ENCODE peak calls at places on chromosome 4, in seven cellular contexts. P is neural progenitor cell, G is GM23248, J is IMR-90, N is MM.1S, W is fibroblast of lung, V is mammary epithelial cell. A is an unnamed sample.

GRCh38 chr4:2042207-2042946 is 16.8 kb upstream of the NAT8L start:
- DNase-seq in P (peak; percentile 70), G (peak; percentile 59), J (no peak), N (peak; percentile 38), W (no peak), V (no peak), A (peak; percentile 59)

GRCh38 chr4:184384056-184384809 is 90.1 kb downstream of the IRF2 start:
- DNase-seq in P (peak; percentile 27), G (peak; percentile 73), J (peak; percentile 96), N (peak; percentile 99), W (peak; percentile 96), V (peak; percentile 93), A (peak; percentile 80)

GRCh38 chr4:156294577-156294976 is 340.9 kb upstream of the CTSO start:
- DNase-seq in P (peak; percentile 42), G (peak; percentile 70), J (peak; percentile 87), N (peak; percentile 70), W (peak; percentile 96), V (peak; percentile 69), A (peak; percentile 58)

GRCh38 chr4:126701756-126702155 is 931.0 kb upstream of the INTU start:
- DNase-seq in P (no peak), G (peak; percentile 95), J (peak; percentile 81), N (no peak), W (peak; percentile 91), V (peak; percentile 42), A (no peak)

GRCh38 chr4:152380185-152380584 is 155.7 kb downstream of the FBXW7 start:
- DNase-seq in P (no peak), G (no peak), J (no peak), N (no peak), W (no peak), V (no peak), A (no peak)

GRCh38 chr4:1060121-1060520 is 48.7 kb downstream of the FGFRL1 start:
- DNase-seq in P (no peak), G (no peak), J (no peak), N (no peak), W (no peak), V (no peak), A (peak; percentile 21)

GRCh38 chr4:40055873-40056721 is 553 bp upstream of the N4BP2 start:
- DNase-seq in P (peak; percentile 82), G (peak; percentile 93), J (peak; percentile 83), N (peak; percentile 78), W (peak; percentile 93), V (peak; percentile 70), A (peak; percentile 74)

GRCh38 chr4:71270901-71271300 is 67.9 kb upstream of the SLC4A4 start:
- DNase-seq in P (peak; percentile 36), G (peak; percentile 47), J (peak; percentile 45), N (no peak), W (no peak), V (no peak), A (peak; percentile 80)

GRCh38 chr4:47804598-47804997 is 33.3 kb downstream of the CORIN start:
- DNase-seq in P (no peak), G (no peak), J (no peak), N (no peak), W (no peak), V (no peak), A (no peak)

GRCh38 chr4:23814606-23815005 is 75.2 kb downstream of the PPARGC1A start:
- DNase-seq in P (no peak), G (no peak), J (no peak), N (no peak), W (peak; percentile 35), V (no peak), A (no peak)

GRCh38 chr4:107034091-107034698 is 1.9 kb downstream of the DKK2 start:
- DNase-seq in P (peak; percentile 84), G (peak; percentile 74), J (no peak), N (no peak), W (peak; percentile 41), V (no peak), A (no peak)

GRCh38 chr4:88187766-88188165 is 29.3 kb upstream of the ABCG2 start:
- DNase-seq in P (no peak), G (no peak), J (peak; percentile 66), N (no peak), W (no peak), V (no peak), A (no peak)

GRCh38 chr4:121951570-121952110 is at the start of gene TRPC3:
- DNase-seq in P (peak; percentile 67), G (peak; percentile 58), J (peak; percentile 25), N (no peak), W (peak; percentile 33), V (peak; percentile 15), A (no peak)

GRCh38 chr4:20127626-20128025 is 124.1 kb upstream of the SLIT2 start:
- DNase-seq in P (no peak), G (peak; percentile 71), J (peak; percentile 70), N (no peak), W (peak; percentile 45), V (no peak), A (no peak)

GRCh38 chr4:151610229-151610628 is 150.6 kb downstream of the GATB start:
- DNase-seq in P (no peak), G (no peak), J (no peak), N (no peak), W (no peak), V (no peak), A (no peak)

GRCh38 chr4:144646523-144647094 is 653 bp downstream of the HHIP start:
- DNase-seq in P (peak; percentile 58), G (peak; percentile 33), J (no peak), N (no peak), W (peak; percentile 35), V (peak; percentile 30), A (no peak)

GRCh38 chr4:151284534-151285245 is 7.7 kb downstream of the PRSS48 start:
- DNase-seq in P (peak; percentile 37), G (no peak), J (no peak), N (no peak), W (no peak), V (no peak), A (no peak)

GRCh38 chr4:9949573-9949972 is 71.7 kb downstream of the SLC2A9 start:
- DNase-seq in P (peak; percentile 7), G (no peak), J (no peak), N (no peak), W (no peak), V (no peak), A (no peak)

GRCh38 chr4:8279321-8280157 is 10.0 kb downstream of the HTRA3 start:
- DNase-seq in P (no peak), G (no peak), J (no peak), N (no peak), W (no peak), V (no peak), A (no peak)

GRCh38 chr4:162510937-162511336 is 347.1 kb upstream of the FSTL5 start:
- DNase-seq in P (no peak), G (no peak), J (no peak), N (no peak), W (no peak), V (no peak), A (no peak)

GRCh38 chr4:105304085-105304484 is 157.4 kb downstream of the TET2 start:
- DNase-seq in P (no peak), G (no peak), J (no peak), N (no peak), W (no peak), V (no peak), A (no peak)

GRCh38 chr4:105305019-105305836 is 158.6 kb downstream of the TET2 start:
- DNase-seq in P (no peak), G (no peak), J (no peak), N (peak; percentile 10), W (no peak), V (no peak), A (no peak)

GRCh38 chr4:105306158-105306781 is 159.6 kb downstream of the TET2 start:
- DNase-seq in P (no peak), G (peak; percentile 2), J (no peak), N (peak; percentile 41), W (peak; percentile 13), V (peak; percentile 53), A (no peak)

GRCh38 chr4:105306820-105307219 is 160.1 kb downstream of the TET2 start:
- DNase-seq in P (no peak), G (no peak), J (no peak), N (no peak), W (no peak), V (no peak), A (no peak)
- H3K4me2 ChIP-seq in P (no peak overlapping the region), G (no peak overlapping the region), J (no peak overlapping the region), N (no peak overlapping the region), W (no peak overlapping the region), V (no peak overlapping the region), A (no peak overlapping the region)

GRCh38 chr4:176272799-176273198 is 3.8 kb upstream of the ASB5 start:
- DNase-seq in P (no peak), G (no peak), J (no peak), N (no peak), W (no peak), V (no peak), A (no peak)
- H2AFZ ChIP-seq in P (no peak overlapping the region), G (no peak overlapping the region), J (no peak overlapping the region), N (no peak overlapping the region), W (no peak overlapping the region), V (no peak overlapping the region), A (no peak overlapping the region)

GRCh38 chr4:150252741-150253140 is 174.5 kb downstream of the DCLK2 start:
- DNase-seq in P (no peak), G (no peak), J (no peak), N (no peak), W (no peak), V (no peak), A (no peak)

GRCh38 chr4:150253416-150253815 is 175.2 kb downstream of the DCLK2 start:
- DNase-seq in P (no peak), G (no peak), J (no peak), N (no peak), W (no peak), V (no peak), A (no peak)

GRCh38 chr4:150250998-150251651 is 172.9 kb downstream of the DCLK2 start:
- DNase-seq in P (no peak), G (no peak), J (no peak), N (no peak), W (no peak), V (no peak), A (no peak)

GRCh38 chr4:150251752-150252190 is 173.5 kb downstream of the DCLK2 start:
- DNase-seq in P (peak; percentile 45), G (no peak), J (no peak), N (no peak), W (no peak), V (no peak), A (no peak)

DNA sequence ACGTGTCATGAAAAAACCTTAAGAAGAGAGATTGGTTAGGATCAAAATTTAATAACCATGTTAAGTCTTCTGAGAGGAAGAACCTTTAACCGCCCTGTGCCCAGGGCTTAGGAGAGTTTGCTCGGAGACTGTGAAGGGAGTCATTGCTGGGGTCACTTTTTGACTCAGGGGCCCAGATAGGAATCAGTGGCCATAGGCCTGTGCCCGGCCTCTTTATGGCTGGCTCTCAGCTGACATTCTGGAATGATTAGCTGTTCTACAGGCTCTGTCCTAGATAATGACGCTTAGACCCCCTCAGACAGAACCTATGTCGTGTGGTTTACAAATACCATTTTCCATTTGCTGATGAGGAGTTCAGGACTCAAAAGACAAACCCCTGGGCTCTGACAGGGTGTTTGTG is 174.1 kb downstream of the DCLK2 start:
- DNase-seq in P (no peak), G (no peak), J (no peak), N (no peak), W (no peak), V (no peak), A (no peak)
- H3K4me2 ChIP-seq in P (no peak overlapping the region), G (no peak overlapping the region), J (no peak overlapping the region), N (no peak overlapping the region), W (no peak overlapping the region), V (no peak overlapping the region), A (no peak overlapping the region)

DNA sequence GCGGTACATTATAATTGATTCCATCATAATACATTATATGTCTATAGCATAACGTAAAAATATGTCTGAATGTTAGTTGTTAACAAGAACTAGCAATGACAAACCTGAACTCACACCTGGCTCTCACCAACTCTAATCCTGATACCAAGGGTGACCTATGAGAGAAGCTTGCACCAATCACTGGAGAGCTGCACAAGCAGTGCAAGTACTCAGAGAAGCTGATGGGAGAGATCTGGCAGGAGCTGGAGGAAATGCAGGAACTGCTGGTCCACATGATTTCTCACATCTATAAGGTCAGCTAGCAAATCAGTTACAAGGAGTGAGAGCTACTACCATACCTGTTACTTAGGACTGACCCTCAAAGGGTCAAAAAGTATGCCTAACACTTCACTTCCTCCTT is 74.8 kb downstream of the RAB28 start:
- DNase-seq in P (no peak), G (no peak), J (no peak), N (no peak), W (no peak), V (no peak), A (no peak)
- H2AFZ ChIP-seq in P (no peak overlapping the region), G (no peak overlapping the region), J (no peak overlapping the region), N (no peak overlapping the region), W (no peak overlapping the region), V (no peak overlapping the region), A (no peak overlapping the region)